ENCODE peak calls at places on chromosomes 13 and 19, in eight cellular contexts. S, M, H, Q, C, F, J and P are unnamed samples.

GRCh38 chr13:33262997-33263396 is 22.6 kb downstream of the STARD13 start:
- DNase-seq in C (no peak), S (peak), J (no peak), Q (no peak), H (no peak), F (no peak), M (no peak), P (no peak)

GRCh38 chr19:3873151-3873550 is 4.3 kb upstream of the ZFR2 start:
- DNase-seq in M (no peak), F (no peak), S (no peak), Q (no peak), J (no peak), H (no peak), C (no peak), P (no peak)

GRCh38 chr19:51098366-51099069 is 9.7 kb downstream of the CTU1 start:
- DNase-seq in F (peak), S (no peak), C (peak), J (no peak), H (peak), M (no peak), Q (no peak), P (no peak)

GRCh38 chr13:22926176-22927007 is 254.4 kb upstream of the SGCG start:
- DNase-seq in S (no peak), J (peak), H (peak), Q (no peak), F (peak), C (peak), M (no peak), P (no peak)

GRCh38 chr13:44031555-44031954 is 151.9 kb downstream of the LACC1 start:
- DNase-seq in H (no peak), S (no peak), M (no peak), F (no peak), C (no peak), Q (no peak), J (no peak), P (no peak)

GRCh38 chr13:42968906-42969305 is 23.1 kb downstream of the EPSTI1 start:
- DNase-seq in J (peak), C (no peak), H (no peak), M (no peak), F (peak), Q (no peak), S (no peak), P (peak)

GRCh38 chr19:19464339-19465098 is 50.8 kb downstream of the TSSK6 start:
- DNase-seq in H (no peak), F (peak), M (peak), S (no peak), Q (peak), J (peak), C (no peak), P (no peak)

GRCh38 chr13:104875008-104875762 is 1660.3 kb downstream of the EFNB2 start:
- DNase-seq in F (no peak), C (no peak), S (no peak), J (no peak), Q (no peak), H (no peak), M (no peak), P (no peak)

GRCh38 chr13:43908156-43909126 is 28.7 kb downstream of the LACC1 start:
- DNase-seq in S (peak), J (peak), F (peak), C (no peak), H (no peak), M (peak), Q (peak), P (peak)

GRCh38 chr19:9914315-9915207 is 21.8 kb downstream of the OLFM2 start:
- DNase-seq in M (peak), F (peak), S (peak), H (peak), J (peak), C (peak), Q (peak), P (peak)

GRCh38 chr19:13842294-13843103 is 34.4 kb upstream of the NANOS3 start:
- DNase-seq in Q (peak), C (peak), J (peak), F (peak), H (peak), M (peak), S (peak), P (peak)

GRCh38 chr13:112444416-112445399 is 68.6 kb downstream of the SPACA7 start:
- DNase-seq in C (peak), J (no peak), F (no peak), S (no peak), Q (no peak), M (no peak), H (no peak), P (no peak)

GRCh38 chr19:14670408-14670807 is 4.2 kb downstream of the ADGRE3 start:
- DNase-seq in Q (no peak), M (no peak), C (no peak), S (no peak), J (no peak), H (no peak), F (no peak), P (no peak)

GRCh38 chr19:8576273-8576993 is 809 bp downstream of the MYO1F start:
- DNase-seq in H (no peak), Q (no peak), J (no peak), F (no peak), M (no peak), C (no peak), S (no peak), P (peak)

GRCh38 chr19:14440049-14440448 is 6.9 kb downstream of the PKN1 start:
- DNase-seq in Q (no peak), S (peak), H (peak), J (no peak), M (no peak), C (peak), F (no peak), P (no peak)

GRCh38 chr19:2798733-2799132 is 13.4 kb downstream of the THOP1 start:
- DNase-seq in Q (no peak), C (no peak), J (no peak), H (peak), F (no peak), M (peak), S (no peak), P (peak)

GRCh38 chr19:2795827-2796658 is 10.7 kb downstream of the THOP1 start:
- DNase-seq in Q (no peak), J (no peak), M (no peak), F (peak), S (no peak), C (no peak), H (no peak), P (no peak)

GRCh38 chr19:2798158-2798685 is 12.9 kb downstream of the THOP1 start:
- DNase-seq in H (no peak), M (no peak), F (no peak), S (no peak), J (no peak), Q (no peak), C (no peak), P (no peak)

GRCh38 chr19:2797280-2797679 is 12.0 kb downstream of the THOP1 start:
- DNase-seq in H (peak), Q (no peak), M (no peak), J (no peak), C (no peak), F (no peak), S (no peak), P (no peak)

DNA sequence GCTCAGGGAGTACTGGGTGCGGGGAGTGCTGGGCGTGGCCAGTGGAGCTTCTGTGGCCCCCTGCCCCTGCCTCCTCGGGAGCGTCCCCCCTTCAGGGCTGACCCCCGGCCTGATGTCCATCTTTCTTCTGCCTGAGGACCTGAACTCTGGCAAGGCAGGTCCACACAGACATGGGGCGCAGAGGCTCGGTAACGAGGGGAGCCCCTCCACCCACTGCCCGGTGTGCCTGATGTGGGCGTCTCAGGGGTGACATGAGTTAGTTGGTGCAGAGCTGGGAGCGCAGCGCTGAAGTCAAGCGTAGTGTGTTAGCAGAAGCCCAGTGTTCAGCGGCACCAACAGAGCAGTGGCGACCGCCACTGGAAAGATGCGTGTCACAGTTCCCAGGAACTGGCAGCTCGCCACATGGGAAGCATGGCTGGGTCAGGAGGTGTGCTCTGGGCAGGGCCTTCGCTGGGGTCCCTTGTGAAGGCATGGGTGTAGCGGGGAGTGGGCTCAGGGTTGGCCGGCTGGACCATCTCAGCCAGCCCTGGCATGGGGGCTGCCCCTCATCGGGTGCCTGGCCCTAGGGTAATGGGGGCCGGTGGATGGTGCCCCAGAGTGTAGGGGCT is 11.5 kb downstream of the THOP1 start:
- DNase-seq in F (no peak), S (no peak), H (peak), C (no peak), J (no peak), M (no peak), Q (no peak), P (no peak)
- H3K4me3 ChIP-seq in F (no peak), S (no peak), H (no peak), C (no peak), J (no peak), M (no peak), Q (no peak), P (no peak)

GRCh38 chr19:54389556-54389955 is 24.8 kb upstream of the LAIR1 start:
- DNase-seq in C (no peak), F (no peak), S (no peak), H (no peak), J (no peak), Q (no peak), M (no peak), P (no peak)

GRCh38 chr19:54390942-54391577 is 24.2 kb upstream of the TTYH1 start:
- DNase-seq in C (no peak), M (peak), F (peak), H (no peak), Q (peak), S (peak), J (peak), P (peak)

GRCh38 chr19:54391589-54392061 is 23.6 kb upstream of the TTYH1 start:
- DNase-seq in H (no peak), F (peak), Q (no peak), J (no peak), S (no peak), M (no peak), C (no peak), P (peak)

GRCh38 chr19:54388803-54389144 is 24.0 kb upstream of the LAIR1 start:
- DNase-seq in M (no peak), H (no peak), S (no peak), J (no peak), F (no peak), C (no peak), Q (no peak), P (no peak)

DNA sequence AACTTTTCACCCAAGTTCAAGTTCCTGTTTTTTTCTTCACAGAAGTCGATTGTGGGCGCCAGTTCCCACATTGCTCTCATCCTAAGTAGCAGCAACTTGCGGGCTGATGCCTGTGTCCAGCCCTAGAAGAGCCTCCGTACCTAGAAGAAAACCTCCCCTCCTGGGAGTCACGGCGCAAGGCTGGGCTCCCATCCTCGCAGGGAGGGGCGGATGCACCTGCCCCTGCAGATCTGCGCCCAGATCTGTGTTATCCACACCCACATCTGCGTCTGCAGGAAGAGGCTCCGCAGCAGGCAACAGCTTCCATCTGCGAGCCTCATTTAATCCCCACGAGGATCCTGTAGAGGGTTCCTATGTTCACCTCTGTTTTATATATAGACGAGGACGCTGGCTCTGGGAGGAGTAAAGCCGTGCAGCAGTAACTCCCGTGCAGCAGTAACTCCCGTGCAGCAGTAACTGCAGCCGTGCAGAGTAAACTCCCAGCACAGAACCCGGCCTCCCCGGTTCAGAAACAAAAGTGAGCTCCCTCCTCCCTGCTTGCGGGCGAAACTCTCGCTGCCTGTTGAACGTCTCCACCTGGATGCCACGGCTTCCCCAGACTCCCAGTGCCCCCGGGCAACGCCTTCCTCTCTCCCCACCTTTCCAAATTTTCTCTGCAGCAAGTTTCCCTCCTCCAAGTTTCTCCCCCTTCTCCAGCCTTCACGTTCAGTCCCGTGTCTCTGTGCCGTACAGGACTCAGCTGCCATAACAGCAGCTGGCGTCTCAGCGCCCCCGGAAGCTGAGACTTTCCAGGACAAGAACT is 23.5 kb upstream of the LAIR1 start:
- DNase-seq in F (peak), S (peak), H (no peak), J (no peak), Q (no peak), C (peak), M (no peak), P (no peak)
- H3K4me3 ChIP-seq in F (peak), S (peak), H (no peak), J (no peak), Q (peak), C (peak), M (peak), P (peak)

DNA sequence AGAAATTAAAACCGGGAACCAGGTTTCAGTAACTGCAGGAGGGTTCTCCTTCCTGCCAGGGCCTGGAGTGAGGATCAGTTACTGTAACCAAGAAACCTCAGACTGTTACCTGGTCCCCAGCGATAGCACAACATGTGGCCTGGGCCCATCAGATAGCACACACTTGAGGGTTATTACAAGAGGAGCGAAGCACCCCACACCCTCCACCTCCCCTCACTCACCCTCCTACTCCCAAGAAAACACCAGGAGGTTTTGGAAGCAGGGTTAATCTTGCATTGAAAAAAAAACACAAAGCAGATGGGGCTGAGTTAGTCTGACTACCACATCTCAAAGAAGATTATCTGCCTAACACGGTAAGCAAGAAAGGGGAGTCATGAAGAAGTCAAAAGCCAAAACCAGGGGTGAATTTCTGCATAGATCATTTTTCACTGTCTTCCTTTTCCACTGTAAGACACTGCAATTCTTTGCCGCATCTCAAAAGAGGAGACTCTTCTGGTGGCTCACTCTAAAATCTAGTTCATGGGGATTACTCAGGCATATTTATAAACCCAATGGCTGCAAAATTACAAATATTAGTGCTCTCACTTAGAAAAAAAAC is 75.9 kb upstream of the DOCK9 start:
- DNase-seq in S (no peak), Q (no peak), H (no peak), C (no peak), M (no peak), F (peak), J (no peak), P (no peak)
- H3K4me3 ChIP-seq in S (no peak), Q (no peak), H (no peak), C (no peak), M (no peak), F (no peak), J (no peak), P (no peak)

DNA sequence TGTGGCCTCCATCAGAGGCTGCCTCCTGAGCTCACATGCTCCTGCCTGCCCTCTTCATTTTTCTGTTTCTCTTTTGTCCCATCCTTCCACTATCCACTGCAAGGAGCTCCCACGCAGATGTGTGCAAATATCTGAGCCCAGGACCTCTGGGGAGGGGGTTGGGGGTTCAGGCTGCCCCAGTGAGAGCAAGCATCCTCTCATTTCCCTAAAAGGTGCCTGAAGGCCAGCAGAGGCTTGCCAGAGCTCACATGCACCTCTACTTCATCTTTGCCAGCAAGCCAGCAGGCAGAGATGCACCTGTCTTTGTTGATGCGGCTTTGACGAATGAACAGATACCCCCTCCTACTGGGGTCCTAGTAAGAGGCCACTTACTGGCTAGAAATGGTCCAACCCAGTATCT is 128.8 kb downstream of the FGF9 start:
- DNase-seq in F (no peak), S (no peak), C (no peak), H (no peak), M (no peak), Q (no peak), J (no peak), P (no peak)
- H3K4me3 ChIP-seq in F (no peak), S (no peak), C (no peak), H (no peak), M (no peak), Q (no peak), J (no peak), P (no peak)

GRCh38 chr13:50805805-50806204 is 37.7 kb downstream of the DLEU7 start:
- DNase-seq in Q (peak), H (no peak), J (peak), S (peak), M (peak), C (no peak), F (no peak), P (peak)

GRCh38 chr13:50809133-50810090 is 34.1 kb downstream of the DLEU7 start:
- DNase-seq in J (no peak), C (no peak), M (no peak), H (no peak), S (no peak), Q (no peak), F (no peak), P (no peak)

GRCh38 chr13:50810998-50811397 is 32.5 kb downstream of the DLEU7 start:
- DNase-seq in C (no peak), J (no peak), S (peak), F (no peak), H (no peak), M (no peak), Q (no peak), P (no peak)

GRCh38 chr13:50812242-50812641 is 31.2 kb downstream of the DLEU7 start:
- DNase-seq in S (no peak), Q (no peak), J (no peak), H (no peak), C (no peak), F (no peak), M (no peak), P (no peak)

GRCh38 chr13:50810468-50810867 is 33.0 kb downstream of the DLEU7 start:
- DNase-seq in M (no peak), S (no peak), Q (no peak), J (no peak), C (no peak), F (no peak), H (no peak), P (no peak)
- H3K4me3 ChIP-seq in M (no peak), S (peak), Q (no peak), J (no peak), C (no peak), F (no peak), H (no peak), P (no peak)

GRCh38 chr19:37519890-37520289 is 13.2 kb downstream of the ZNF793 start:
- DNase-seq in H (no peak), F (no peak), S (no peak), J (peak), C (no peak), Q (peak), M (peak), P (peak)
- H3K4me3 ChIP-seq in H (no peak), F (no peak), S (no peak), J (no peak), C (no peak), Q (no peak), M (no peak), P (no peak)

DNA sequence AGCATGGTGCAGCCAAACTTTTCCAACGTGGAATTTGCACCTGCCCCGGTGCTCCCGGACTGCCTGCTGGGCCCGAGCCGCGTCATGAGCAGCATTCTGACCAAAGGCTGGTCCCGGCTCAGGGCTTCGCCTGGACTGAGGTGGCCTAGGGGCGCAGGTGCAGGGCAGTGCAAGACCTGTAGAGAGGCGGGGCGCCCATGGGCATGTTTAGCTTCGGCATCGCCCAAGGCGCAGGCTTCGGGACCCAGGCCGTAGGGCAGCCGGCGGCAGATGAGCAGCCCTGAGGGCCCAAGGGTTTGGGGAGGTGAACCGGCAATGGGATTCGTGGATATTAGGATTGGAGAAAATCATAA is 23.8 kb downstream of the LRFN3 start:
- DNase-seq in S (no peak), Q (no peak), J (no peak), M (no peak), F (peak), C (no peak), H (no peak), P (no peak)
- H3K4me3 ChIP-seq in S (no peak), Q (no peak), J (no peak), M (no peak), F (no peak), C (peak), H (no peak), P (no peak)